ENCODE peak calls at places on chromosomes 12 and 14, in four cellular contexts. One of them, this sample, is unnamed.

GRCh38 chr12:89571481-89572190 is 45.8 kb upstream of the POC1B start:
- DNase-seq in SK-N-SH: no peak
- DNase-seq in HepG2: no peak
- DNase-seq in K562: no peak
- DNase-seq in this sample: no peak

GRCh38 chr14:77040995-77041744 is 12.7 kb upstream of the IRF2BPL start:
- DNase-seq in K562: no peak
- DNase-seq in SK-N-SH: no peak
- DNase-seq in HepG2: no peak
- DNase-seq in this sample: no peak

GRCh38 chr12:125683748-125684381 is 618.6 kb downstream of the AACS start:
- DNase-seq in K562: no peak
- DNase-seq in HepG2: peak; percentile 31
- DNase-seq in SK-N-SH: peak; percentile 66
- DNase-seq in this sample: peak; percentile 98

GRCh38 chr14:101174980-101175606 is 271.6 kb upstream of the RTL1 start:
- DNase-seq in K562: no peak
- DNase-seq in HepG2: no peak
- DNase-seq in SK-N-SH: peak; percentile 14
- DNase-seq in this sample: no peak

GRCh38 chr12:118680361-118680963 is 300.9 kb upstream of the SRRM4 start:
- DNase-seq in HepG2: no peak
- DNase-seq in SK-N-SH: no peak
- DNase-seq in K562: no peak
- DNase-seq in this sample: peak; percentile 13

GRCh38 chr14:100192250-100192671 is 32.8 kb upstream of the DEGS2 start:
- DNase-seq in SK-N-SH: no peak
- DNase-seq in K562: no peak
- DNase-seq in HepG2: no peak
- DNase-seq in this sample: no peak

GRCh38 chr12:64665506-64665905 is 55.2 kb downstream of the RASSF3 start:
- DNase-seq in SK-N-SH: no peak
- DNase-seq in HepG2: no peak
- DNase-seq in K562: no peak
- DNase-seq in this sample: peak; percentile 69

GRCh38 chr12:124754949-124755800 is 108.5 kb downstream of the SCARB1 start:
- DNase-seq in K562: no peak
- DNase-seq in HepG2: no peak
- DNase-seq in SK-N-SH: peak; percentile 75
- DNase-seq in this sample: peak; percentile 52

GRCh38 chr12:21662122-21662792 is 4.6 kb upstream of the LDHB start:
- DNase-seq in HepG2: no peak
- DNase-seq in K562: no peak
- DNase-seq in SK-N-SH: no peak
- DNase-seq in this sample: no peak

GRCh38 chr12:53220857-53221202 is 11.2 kb downstream of the RARG start:
- DNase-seq in K562: peak; percentile 96
- DNase-seq in HepG2: peak; percentile 81
- DNase-seq in SK-N-SH: peak; percentile 94
- DNase-seq in this sample: peak; percentile 94

GRCh38 chr12:56751712-56752598 is at the start of gene PRIM1:
- DNase-seq in K562: peak; percentile 91
- DNase-seq in SK-N-SH: peak; percentile 96
- DNase-seq in HepG2: peak; percentile 65
- DNase-seq in this sample: peak; percentile 89
- TF ChIP-seq CTCF in K562: no peak
- TF ChIP-seq CTCF in SK-N-SH: no peak
- TF ChIP-seq CTCF in HepG2: no peak
- TF ChIP-seq CTCF in this sample: no peak

GRCh38 chr12:62724947-62725447 is 210.0 kb downstream of the PPM1H start:
- DNase-seq in HepG2: peak; percentile 6
- DNase-seq in SK-N-SH: no peak
- DNase-seq in K562: peak; percentile 29
- DNase-seq in this sample: peak; percentile 32
- TF ChIP-seq FOXJ3 in HepG2: no peak
- TF ChIP-seq FOXJ3 in SK-N-SH: no peak
- TF ChIP-seq FOXJ3 in K562: no peak
- TF ChIP-seq FOXJ3 in this sample: no peak

GRCh38 chr14:23217032-23217431 is 20.7 kb upstream of the RNF212B start:
- DNase-seq in K562: no peak
- DNase-seq in HepG2: no peak
- DNase-seq in SK-N-SH: no peak
- DNase-seq in this sample: no peak
- TF ChIP-seq CTCF in K562: no peak
- TF ChIP-seq CTCF in HepG2: no peak
- TF ChIP-seq CTCF in SK-N-SH: no peak
- TF ChIP-seq CTCF in this sample: no peak

DNA sequence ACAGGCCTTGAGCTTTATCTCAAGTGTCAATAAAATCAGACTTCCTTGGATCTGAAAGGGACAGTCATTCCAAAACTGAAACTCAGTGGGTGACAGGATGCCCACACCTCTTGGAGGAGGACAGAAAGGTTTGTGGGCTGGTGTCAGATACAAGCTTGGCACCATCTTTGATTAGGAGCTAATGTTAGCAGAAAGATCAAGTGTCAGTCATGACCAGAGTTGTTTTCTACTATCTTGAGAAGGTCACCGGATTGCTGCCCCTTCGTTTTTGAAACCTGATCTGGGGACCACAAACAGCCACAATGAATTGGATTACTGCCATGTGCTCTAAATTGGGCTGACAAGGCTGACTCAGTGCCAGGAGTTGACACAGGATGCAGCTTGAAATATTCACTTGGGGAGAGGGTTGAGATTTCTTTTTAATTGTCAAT is 88.3 kb downstream of the OTOGL start:
- DNase-seq in K562: no peak
- DNase-seq in SK-N-SH: no peak
- DNase-seq in HepG2: no peak
- DNase-seq in this sample: no peak
- TF ChIP-seq FOXJ3 in K562: no peak
- TF ChIP-seq FOXJ3 in SK-N-SH: no peak
- TF ChIP-seq FOXJ3 in HepG2: no peak
- TF ChIP-seq FOXJ3 in this sample: no peak

DNA sequence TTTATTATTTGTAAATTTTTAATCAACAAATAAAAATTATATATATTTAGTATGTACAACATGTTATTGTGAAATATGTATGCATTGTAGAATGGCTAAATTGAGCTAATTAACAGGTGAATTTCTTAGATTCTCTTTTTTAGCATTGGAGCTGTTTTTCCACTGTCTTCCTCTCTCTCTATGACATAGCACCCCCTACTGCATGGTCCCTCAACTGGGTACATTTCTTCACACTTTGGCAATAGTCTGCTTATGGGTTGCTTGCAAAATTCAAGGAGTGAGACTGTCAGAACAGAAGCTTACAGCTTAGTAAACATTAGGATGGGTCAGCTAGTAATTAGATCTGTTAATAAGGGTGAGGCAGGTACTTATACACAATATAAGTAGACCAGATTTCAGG is 658.5 kb upstream of the MGAT4C start:
- DNase-seq in HepG2: peak; percentile 1
- DNase-seq in K562: no peak
- DNase-seq in SK-N-SH: peak; percentile 36
- DNase-seq in this sample: peak; percentile 22
- TF ChIP-seq CTCF in HepG2: no peak
- TF ChIP-seq CTCF in K562: no peak
- TF ChIP-seq CTCF in SK-N-SH: peak; percentile 59
- TF ChIP-seq CTCF in this sample: peak; percentile 34

GRCh38 chr14:105064721-105065143 is 498 bp downstream of the GPR132 start:
- DNase-seq in HepG2: peak; percentile 36
- DNase-seq in K562: peak; percentile 21
- DNase-seq in SK-N-SH: peak; percentile 44
- DNase-seq in this sample: no peak
- TF ChIP-seq FOXJ3 in HepG2: no peak
- TF ChIP-seq FOXJ3 in K562: no peak
- TF ChIP-seq FOXJ3 in SK-N-SH: no peak
- TF ChIP-seq FOXJ3 in this sample: no peak